ENCODE peak calls at places on chromosomes 11 and 22, in five cellular contexts. One of them, this sample, is unnamed.
A peak's percentile ranks its signal among the peaks of the same experiment; 100 is the strongest.

GRCh38 chr22:30234786-30235470 is 11.6 kb downstream of the LIF start:
- DNase-seq in naive thymus-derived CD4-positive, alpha-beta T cell: no peak
- DNase-seq in PC-9: peak; percentile 81
- DNase-seq in mucosa of descending colon: no peak
- DNase-seq in tibial nerve: no peak
- DNase-seq in this sample: no peak

GRCh38 chr11:132718711-132719641 is 813.3 kb downstream of the OPCML start:
- DNase-seq in tibial nerve: no peak
- DNase-seq in PC-9: no peak
- DNase-seq in naive thymus-derived CD4-positive, alpha-beta T cell: no peak
- DNase-seq in mucosa of descending colon: peak; percentile 27
- DNase-seq in this sample: no peak

GRCh38 chr11:87063982-87064381 is 26.2 kb downstream of the TMEM135 start:
- DNase-seq in mucosa of descending colon: no peak
- DNase-seq in naive thymus-derived CD4-positive, alpha-beta T cell: no peak
- DNase-seq in tibial nerve: no peak
- DNase-seq in PC-9: no peak
- DNase-seq in this sample: no peak

GRCh38 chr11:43687120-43687791 is 6.7 kb downstream of the HSD17B12 start:
- DNase-seq in tibial nerve: no peak
- DNase-seq in mucosa of descending colon: no peak
- DNase-seq in PC-9: no peak
- DNase-seq in naive thymus-derived CD4-positive, alpha-beta T cell: no peak
- DNase-seq in this sample: peak; percentile 65

GRCh38 chr11:115330693-115331482 is 173.3 kb downstream of the CADM1 start:
- DNase-seq in tibial nerve: no peak
- DNase-seq in PC-9: no peak
- DNase-seq in naive thymus-derived CD4-positive, alpha-beta T cell: no peak
- DNase-seq in mucosa of descending colon: no peak
- DNase-seq in this sample: no peak

GRCh38 chr11:79864882-79865281 is 424.1 kb upstream of the TENM4 start:
- DNase-seq in PC-9: no peak
- DNase-seq in naive thymus-derived CD4-positive, alpha-beta T cell: no peak
- DNase-seq in mucosa of descending colon: peak; percentile 79
- DNase-seq in tibial nerve: no peak
- DNase-seq in this sample: no peak

GRCh38 chr11:104917259-104918112 is 19.2 kb upstream of the CASP12 start:
- DNase-seq in naive thymus-derived CD4-positive, alpha-beta T cell: no peak
- DNase-seq in tibial nerve: no peak
- DNase-seq in mucosa of descending colon: no peak
- DNase-seq in PC-9: no peak
- DNase-seq in this sample: no peak

GRCh38 chr22:45656577-45656976 is 15.1 kb upstream of the ATXN10 start:
- DNase-seq in PC-9: no peak
- DNase-seq in tibial nerve: no peak
- DNase-seq in mucosa of descending colon: no peak
- DNase-seq in naive thymus-derived CD4-positive, alpha-beta T cell: no peak
- DNase-seq in this sample: no peak

GRCh38 chr11:19938051-19938856 is 222.0 kb downstream of the DBX1 start:
- DNase-seq in naive thymus-derived CD4-positive, alpha-beta T cell: no peak
- DNase-seq in mucosa of descending colon: peak; percentile 71
- DNase-seq in tibial nerve: no peak
- DNase-seq in PC-9: no peak
- DNase-seq in this sample: no peak

GRCh38 chr22:24181088-24181995 is at the start of gene SUSD2:
- DNase-seq in tibial nerve: no peak
- DNase-seq in mucosa of descending colon: peak; percentile 59
- DNase-seq in naive thymus-derived CD4-positive, alpha-beta T cell: no peak
- DNase-seq in PC-9: no peak
- DNase-seq in this sample: peak; percentile 85

GRCh38 chr22:46595545-46595944 is 24.6 kb upstream of the GRAMD4 start:
- DNase-seq in mucosa of descending colon: no peak
- DNase-seq in PC-9: no peak
- DNase-seq in naive thymus-derived CD4-positive, alpha-beta T cell: no peak
- DNase-seq in tibial nerve: no peak
- DNase-seq in this sample: peak; percentile 55

GRCh38 chr11:96388891-96389603 is 665 bp downstream of the CCDC82 start:
- DNase-seq in tibial nerve: no peak
- DNase-seq in mucosa of descending colon: no peak
- DNase-seq in PC-9: peak; percentile 44
- DNase-seq in naive thymus-derived CD4-positive, alpha-beta T cell: no peak
- DNase-seq in this sample: no peak

GRCh38 chr11:129788278-129788677 is 27.4 kb upstream of the TMEM45B start:
- DNase-seq in tibial nerve: no peak
- DNase-seq in mucosa of descending colon: no peak
- DNase-seq in naive thymus-derived CD4-positive, alpha-beta T cell: no peak
- DNase-seq in PC-9: peak; percentile 58
- DNase-seq in this sample: no peak

GRCh38 chr22:31830721-31831070 is 76.9 kb downstream of the DEPDC5 start:
- DNase-seq in mucosa of descending colon: no peak
- DNase-seq in naive thymus-derived CD4-positive, alpha-beta T cell: no peak
- DNase-seq in PC-9: peak; percentile 46
- DNase-seq in tibial nerve: no peak
- DNase-seq in this sample: no peak

GRCh38 chr11:60859616-60860250 is 4.0 kb upstream of the PTGDR2 start:
- DNase-seq in PC-9: peak; percentile 28
- DNase-seq in mucosa of descending colon: no peak
- DNase-seq in tibial nerve: no peak
- DNase-seq in naive thymus-derived CD4-positive, alpha-beta T cell: no peak
- DNase-seq in this sample: no peak

GRCh38 chr22:47125603-47126002 is 363.2 kb downstream of the TBC1D22A start:
- DNase-seq in naive thymus-derived CD4-positive, alpha-beta T cell: no peak
- DNase-seq in PC-9: no peak
- DNase-seq in tibial nerve: no peak
- DNase-seq in mucosa of descending colon: no peak
- DNase-seq in this sample: peak; percentile 52

GRCh38 chr11:124761301-124762021 is 629 bp downstream of the ESAM start:
- DNase-seq in mucosa of descending colon: no peak
- DNase-seq in naive thymus-derived CD4-positive, alpha-beta T cell: no peak
- DNase-seq in PC-9: no peak
- DNase-seq in tibial nerve: no peak
- DNase-seq in this sample: peak; percentile 66

GRCh38 chr11:134861490-134862107 is 449.6 kb upstream of the B3GAT1 start:
- DNase-seq in naive thymus-derived CD4-positive, alpha-beta T cell: no peak
- DNase-seq in mucosa of descending colon: no peak
- DNase-seq in PC-9: no peak
- DNase-seq in tibial nerve: no peak
- DNase-seq in this sample: no peak

GRCh38 chr11:75813126-75813525 is 1.9 kb upstream of the UVRAG start:
- DNase-seq in mucosa of descending colon: no peak
- DNase-seq in PC-9: peak; percentile 72
- DNase-seq in naive thymus-derived CD4-positive, alpha-beta T cell: no peak
- DNase-seq in tibial nerve: no peak
- DNase-seq in this sample: no peak

GRCh38 chr11:120807414-120808150 is 216.3 kb upstream of the TBCEL start:
- DNase-seq in naive thymus-derived CD4-positive, alpha-beta T cell: no peak
- DNase-seq in PC-9: peak; percentile 95
- DNase-seq in tibial nerve: no peak
- DNase-seq in mucosa of descending colon: no peak
- DNase-seq in this sample: no peak

GRCh38 chr11:103609117-103610066 is 427.0 kb upstream of the DDI1 start:
- DNase-seq in mucosa of descending colon: no peak
- DNase-seq in tibial nerve: no peak
- DNase-seq in PC-9: peak; percentile 66
- DNase-seq in naive thymus-derived CD4-positive, alpha-beta T cell: no peak
- DNase-seq in this sample: no peak

GRCh38 chr11:83306385-83307080 is 20.4 kb upstream of the CCDC90B start:
- DNase-seq in PC-9: no peak
- DNase-seq in mucosa of descending colon: no peak
- DNase-seq in naive thymus-derived CD4-positive, alpha-beta T cell: no peak
- DNase-seq in tibial nerve: no peak
- DNase-seq in this sample: no peak

GRCh38 chr22:50674606-50675552 is 2.3 kb downstream of the SHANK3 start:
- DNase-seq in tibial nerve: no peak
- DNase-seq in mucosa of descending colon: peak; percentile 83
- DNase-seq in PC-9: peak; percentile 89
- DNase-seq in naive thymus-derived CD4-positive, alpha-beta T cell: no peak
- DNase-seq in this sample: peak; percentile 90

GRCh38 chr22:24995649-24996180 is 43.2 kb downstream of the KIAA1671 start:
- DNase-seq in naive thymus-derived CD4-positive, alpha-beta T cell: no peak
- DNase-seq in mucosa of descending colon: no peak
- DNase-seq in PC-9: no peak
- DNase-seq in tibial nerve: no peak
- DNase-seq in this sample: no peak

GRCh38 chr11:35919244-35919643 is 24.6 kb upstream of the LDLRAD3 start:
- DNase-seq in tibial nerve: no peak
- DNase-seq in mucosa of descending colon: no peak
- DNase-seq in naive thymus-derived CD4-positive, alpha-beta T cell: no peak
- DNase-seq in PC-9: peak; percentile 53
- DNase-seq in this sample: no peak

GRCh38 chr11:24559315-24559714 is 62.5 kb downstream of the LUZP2 start:
- DNase-seq in mucosa of descending colon: no peak
- DNase-seq in PC-9: no peak
- DNase-seq in tibial nerve: no peak
- DNase-seq in naive thymus-derived CD4-positive, alpha-beta T cell: no peak
- DNase-seq in this sample: no peak

GRCh38 chr11:74696932-74697687 is 34.1 kb downstream of the CHRDL2 start:
- DNase-seq in PC-9: no peak
- DNase-seq in naive thymus-derived CD4-positive, alpha-beta T cell: no peak
- DNase-seq in tibial nerve: peak; percentile 44
- DNase-seq in mucosa of descending colon: peak; percentile 36
- DNase-seq in this sample: peak; percentile 90

GRCh38 chr11:76781046-76781801 is 1.9 kb upstream of the TSKU start:
- DNase-seq in PC-9: no peak
- DNase-seq in tibial nerve: no peak
- DNase-seq in naive thymus-derived CD4-positive, alpha-beta T cell: no peak
- DNase-seq in mucosa of descending colon: peak; percentile 73
- DNase-seq in this sample: no peak

GRCh38 chr11:69918938-69919650 is 99.9 kb upstream of the FGF3 start:
- DNase-seq in mucosa of descending colon: peak; percentile 80
- DNase-seq in naive thymus-derived CD4-positive, alpha-beta T cell: peak; percentile 68
- DNase-seq in tibial nerve: no peak
- DNase-seq in PC-9: peak; percentile 56
- DNase-seq in this sample: peak; percentile 88

GRCh38 chr11:93522448-93522847 is 20.7 kb downstream of the SMCO4 start:
- DNase-seq in PC-9: no peak
- DNase-seq in tibial nerve: no peak
- DNase-seq in naive thymus-derived CD4-positive, alpha-beta T cell: no peak
- DNase-seq in mucosa of descending colon: no peak
- DNase-seq in this sample: no peak

GRCh38 chr11:134864233-134864967 is 452.4 kb upstream of the B3GAT1 start:
- DNase-seq in mucosa of descending colon: no peak
- DNase-seq in PC-9: no peak
- DNase-seq in tibial nerve: no peak
- DNase-seq in naive thymus-derived CD4-positive, alpha-beta T cell: no peak
- DNase-seq in this sample: no peak

GRCh38 chr11:46277313-46277622 is 194 bp upstream of the CREB3L1 start:
- DNase-seq in tibial nerve: no peak
- DNase-seq in naive thymus-derived CD4-positive, alpha-beta T cell: no peak
- DNase-seq in mucosa of descending colon: no peak
- DNase-seq in PC-9: no peak
- DNase-seq in this sample: no peak
- H3K4me1 ChIP-seq in tibial nerve: peaks cover 31% of the 10 kb centered on the region
- H3K4me1 ChIP-seq in naive thymus-derived CD4-positive, alpha-beta T cell: peaks cover 8% of the 10 kb centered on the region
- H3K4me1 ChIP-seq in mucosa of descending colon: peaks cover 61% of the 10 kb centered on the region
- H3K4me1 ChIP-seq in PC-9: peaks cover 34% of the 10 kb centered on the region
- H3K4me1 ChIP-seq in this sample: peaks cover 46% of the 10 kb centered on the region

GRCh38 chr11:4094348-4095291 is at the start of gene RRM1:
- DNase-seq in PC-9: peak; percentile 66
- DNase-seq in naive thymus-derived CD4-positive, alpha-beta T cell: peak; percentile 88
- DNase-seq in tibial nerve: peak; percentile 89
- DNase-seq in mucosa of descending colon: peak; percentile 95
- DNase-seq in this sample: peak; percentile 96
- H3K4me1 ChIP-seq in PC-9: peaks cover 11% of the 10 kb centered on the region
- H3K4me1 ChIP-seq in naive thymus-derived CD4-positive, alpha-beta T cell: peaks cover 63% of the 10 kb centered on the region
- H3K4me1 ChIP-seq in tibial nerve: peaks cover 4% of the 10 kb centered on the region
- H3K4me1 ChIP-seq in mucosa of descending colon: peaks cover 5% of the 10 kb centered on the region
- H3K4me1 ChIP-seq in this sample: peaks cover 5% of the 10 kb centered on the region

DNA sequence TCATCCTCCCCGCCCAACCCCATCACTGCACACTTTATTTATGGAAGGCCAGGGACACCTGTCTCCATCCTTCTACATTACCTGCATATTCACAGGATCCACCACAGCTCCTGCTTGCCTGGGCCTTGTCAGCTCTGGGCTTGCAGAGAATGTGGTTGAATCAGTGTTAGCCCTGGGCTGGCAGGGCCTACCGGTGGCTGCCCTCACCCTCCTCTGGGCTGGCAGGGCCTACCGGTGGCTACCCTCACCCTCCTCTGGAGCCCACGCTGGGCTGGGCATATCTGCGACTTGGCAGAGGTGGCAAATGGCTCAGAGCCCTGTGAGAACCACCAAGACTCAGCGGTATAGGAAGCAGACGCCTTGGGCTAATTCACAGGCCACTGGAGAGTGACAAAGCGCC is 300.9 kb downstream of the NTM start:
- DNase-seq in mucosa of descending colon: no peak
- DNase-seq in PC-9: no peak
- DNase-seq in naive thymus-derived CD4-positive, alpha-beta T cell: no peak
- DNase-seq in tibial nerve: no peak
- DNase-seq in this sample: no peak
- H3K4me1 ChIP-seq in mucosa of descending colon: no peaks in the 10 kb centered on the region
- H3K4me1 ChIP-seq in PC-9: no peaks in the 10 kb centered on the region
- H3K4me1 ChIP-seq in naive thymus-derived CD4-positive, alpha-beta T cell: no peaks in the 10 kb centered on the region
- H3K4me1 ChIP-seq in tibial nerve: no peaks in the 10 kb centered on the region
- H3K4me1 ChIP-seq in this sample: no peaks in the 10 kb centered on the region

DNA sequence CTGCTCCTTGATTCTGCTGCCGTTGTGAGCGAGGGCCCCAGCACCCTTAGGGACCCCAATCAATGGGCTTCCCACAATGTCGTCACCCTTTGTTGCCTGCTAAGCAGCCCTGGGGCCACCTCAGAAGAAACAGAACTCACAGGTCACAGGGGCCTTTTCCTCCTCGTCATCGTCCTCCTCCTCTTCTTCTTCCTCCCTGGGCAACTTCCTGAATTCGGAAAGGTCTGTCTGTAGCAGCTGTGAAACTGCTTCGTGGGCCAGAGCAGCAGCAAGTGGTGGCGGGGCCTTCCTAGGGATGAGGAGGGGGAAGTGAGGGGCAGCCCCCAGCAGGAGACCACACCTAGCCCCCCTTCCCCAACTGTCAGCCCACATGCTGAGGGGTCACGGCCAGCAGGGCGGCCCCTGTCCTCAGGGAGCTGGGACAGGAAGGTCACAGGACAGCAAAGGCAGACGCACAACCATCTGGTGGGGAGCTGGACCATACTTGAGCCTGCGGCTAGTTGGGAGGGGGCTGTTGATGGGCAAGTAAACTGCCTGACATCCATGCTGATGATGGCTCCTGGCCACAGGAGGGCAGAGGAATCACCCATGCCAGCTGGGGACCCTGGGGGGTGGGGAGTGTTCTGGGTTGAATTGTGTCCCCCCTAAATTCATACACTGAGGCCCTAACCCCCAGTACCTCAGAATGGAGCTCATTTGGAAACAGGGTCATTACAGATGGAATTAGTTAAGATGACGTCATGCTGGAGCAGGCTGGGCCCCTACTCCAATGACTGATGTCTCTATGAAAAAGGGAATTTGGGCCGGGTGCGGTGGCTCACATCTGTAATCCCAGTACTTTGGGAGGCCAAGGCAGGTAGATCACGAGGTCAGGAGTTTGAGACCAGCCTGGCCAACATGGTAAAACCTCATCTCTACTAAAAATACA is 13.0 kb downstream of the PPM1F start:
- DNase-seq in mucosa of descending colon: peak; percentile 18
- DNase-seq in PC-9: no peak
- DNase-seq in naive thymus-derived CD4-positive, alpha-beta T cell: no peak
- DNase-seq in tibial nerve: no peak
- DNase-seq in this sample: no peak
- H3K4me1 ChIP-seq in mucosa of descending colon: peaks cover 24% of the 10 kb centered on the region
- H3K4me1 ChIP-seq in PC-9: peaks cover 13% of the 10 kb centered on the region
- H3K4me1 ChIP-seq in naive thymus-derived CD4-positive, alpha-beta T cell: peaks cover 13% of the 10 kb centered on the region
- H3K4me1 ChIP-seq in tibial nerve: peaks cover 65% of the 10 kb centered on the region
- H3K4me1 ChIP-seq in this sample: peaks cover 87% of the 10 kb centered on the region

This sample was measured in upper lobe of right lung.